ENCODE peak calls at places on chromosomes 4 and X, in five cellular contexts. One of them, this sample, is unnamed.

GRCh38 chrX:10797493-10797892 is 177.1 kb upstream of the MID1 start:
- DNase-seq in ACHN: no peak
- DNase-seq in RKO: no peak
- DNase-seq in GM03348: no peak
- DNase-seq in dorsolateral prefrontal cortex: no peak
- DNase-seq in this sample: no peak

GRCh38 chr4:11428161-11428700 is 463 bp downstream of the HS3ST1 start:
- DNase-seq in RKO: no peak
- DNase-seq in ACHN: peak
- DNase-seq in GM03348: no peak
- DNase-seq in dorsolateral prefrontal cortex: no peak
- DNase-seq in this sample: no peak

GRCh38 chr4:173169178-173169427 is 492 bp downstream of the GALNT7 start:
- DNase-seq in ACHN: no peak
- DNase-seq in dorsolateral prefrontal cortex: no peak
- DNase-seq in GM03348: no peak
- DNase-seq in RKO: no peak
- DNase-seq in this sample: no peak

GRCh38 chrX:65607070-65607742 is 60.2 kb upstream of the MSN start:
- DNase-seq in GM03348: no peak
- DNase-seq in RKO: no peak
- DNase-seq in dorsolateral prefrontal cortex: no peak
- DNase-seq in ACHN: no peak
- DNase-seq in this sample: no peak

GRCh38 chr4:103137446-103137827 is 37.8 kb upstream of the BDH2 start:
- DNase-seq in RKO: no peak
- DNase-seq in dorsolateral prefrontal cortex: no peak
- DNase-seq in ACHN: no peak
- DNase-seq in GM03348: peak
- DNase-seq in this sample: no peak

GRCh38 chrX:24424948-24425347 is 40.1 kb upstream of the PDK3 start:
- DNase-seq in dorsolateral prefrontal cortex: peak
- DNase-seq in RKO: no peak
- DNase-seq in ACHN: no peak
- DNase-seq in GM03348: peak
- DNase-seq in this sample: no peak

GRCh38 chrX:13966071-13966850 is 63.4 kb downstream of the GEMIN8 start:
- DNase-seq in ACHN: no peak
- DNase-seq in RKO: no peak
- DNase-seq in dorsolateral prefrontal cortex: no peak
- DNase-seq in GM03348: no peak
- DNase-seq in this sample: peak

GRCh38 chr4:186851291-186852077 is 127.8 kb upstream of the FAT1 start:
- DNase-seq in dorsolateral prefrontal cortex: no peak
- DNase-seq in GM03348: no peak
- DNase-seq in ACHN: no peak
- DNase-seq in RKO: no peak
- DNase-seq in this sample: no peak

GRCh38 chr4:120769227-120769626 is 153.3 kb downstream of the PRDM5 start:
- DNase-seq in RKO: peak
- DNase-seq in GM03348: peak
- DNase-seq in ACHN: peak
- DNase-seq in dorsolateral prefrontal cortex: no peak
- DNase-seq in this sample: no peak

GRCh38 chr4:148415500-148415899 is 26.7 kb downstream of the NR3C2 start:
- DNase-seq in GM03348: no peak
- DNase-seq in ACHN: peak
- DNase-seq in dorsolateral prefrontal cortex: no peak
- DNase-seq in RKO: peak
- DNase-seq in this sample: no peak

GRCh38 chr4:75584067-75584466 is 28.2 kb downstream of the ODAPH start:
- DNase-seq in ACHN: no peak
- DNase-seq in RKO: no peak
- DNase-seq in GM03348: no peak
- DNase-seq in dorsolateral prefrontal cortex: no peak
- DNase-seq in this sample: no peak

GRCh38 chr4:104758574-104758973 is 263.9 kb upstream of the CXXC4 start:
- DNase-seq in ACHN: no peak
- DNase-seq in RKO: no peak
- DNase-seq in dorsolateral prefrontal cortex: no peak
- DNase-seq in GM03348: no peak
- DNase-seq in this sample: no peak

GRCh38 chr4:162408309-162408708 is 244.5 kb upstream of the FSTL5 start:
- DNase-seq in RKO: no peak
- DNase-seq in ACHN: no peak
- DNase-seq in GM03348: no peak
- DNase-seq in dorsolateral prefrontal cortex: no peak
- DNase-seq in this sample: no peak

GRCh38 chr4:27760176-27760575 is 899.5 kb downstream of the STIM2 start:
- DNase-seq in RKO: no peak
- DNase-seq in GM03348: no peak
- DNase-seq in dorsolateral prefrontal cortex: no peak
- DNase-seq in ACHN: no peak
- DNase-seq in this sample: no peak

GRCh38 chr4:18103876-18104275 is 82.3 kb upstream of the LCORL start:
- DNase-seq in dorsolateral prefrontal cortex: no peak
- DNase-seq in GM03348: no peak
- DNase-seq in RKO: no peak
- DNase-seq in ACHN: no peak
- DNase-seq in this sample: no peak

GRCh38 chr4:100754741-100755140 is 236.9 kb upstream of the EMCN start:
- DNase-seq in GM03348: no peak
- DNase-seq in dorsolateral prefrontal cortex: no peak
- DNase-seq in RKO: no peak
- DNase-seq in ACHN: no peak
- DNase-seq in this sample: no peak

This sample was measured in amygdala.